ENCODE peak calls at places on chromosomes 13 and 19, in four cellular contexts. N, P, G and Y are unnamed samples.

GRCh38 chr13:24161010-24161775 is 673 bp downstream of the SPATA13 start:
- DNase-seq in N (no peak), P (peak; percentile 34), G (no peak), Y (no peak)

GRCh38 chr19:49690656-49691242 is at the start of gene CPT1C:
- DNase-seq in N (no peak), P (peak; percentile 79), G (peak; percentile 87), Y (no peak)

GRCh38 chr19:36719687-36720556 is 32.5 kb downstream of the ZNF567 start:
- DNase-seq in N (no peak), P (no peak), G (no peak), Y (no peak)

GRCh38 chr19:31408460-31409124 is 59.4 kb upstream of the TSHZ3 start:
- DNase-seq in N (no peak), P (no peak), G (peak; percentile 22), Y (no peak)

GRCh38 chr13:101747039-101747438 is 294.6 kb downstream of the ITGBL1 start:
- DNase-seq in N (no peak), P (no peak), G (no peak), Y (no peak)

GRCh38 chr13:98677398-98677797 is 75.1 kb downstream of the SLC15A1 start:
- DNase-seq in N (no peak), P (no peak), G (no peak), Y (no peak)

GRCh38 chr13:51225034-51225433 is 2.8 kb downstream of the FAM124A start:
- DNase-seq in N (no peak), P (no peak), G (no peak), Y (no peak)

GRCh38 chr19:7681336-7682174 is 922 bp downstream of the TRAPPC5 start:
- DNase-seq in N (peak; percentile 59), P (peak; percentile 75), G (peak; percentile 64), Y (no peak)

GRCh38 chr13:113005076-113005865 is 36.3 kb downstream of the MCF2L start:
- DNase-seq in N (no peak), P (no peak), G (no peak), Y (no peak)

GRCh38 chr13:49681837-49682236 is 9.4 kb downstream of the EBPL start:
- DNase-seq in N (no peak), P (no peak), G (no peak), Y (no peak)

GRCh38 chr19:5534787-5535586 is 32.8 kb downstream of the TINCR start:
- DNase-seq in N (peak; percentile 77), P (peak; percentile 41), G (no peak), Y (no peak)

GRCh38 chr19:18290250-18291018 is 9.0 kb upstream of the JUND start:
- DNase-seq in N (no peak), P (no peak), G (peak; percentile 50), Y (no peak)

GRCh38 chr13:112210401-112210800 is 143.5 kb downstream of the SOX1 start:
- DNase-seq in N (no peak), P (no peak), G (no peak), Y (no peak)

GRCh38 chr19:7885818-7886217 is 2.5 kb upstream of the LRRC8E start:
- DNase-seq in N (no peak), P (no peak), G (no peak), Y (no peak)

GRCh38 chr13:64633948-64634347 is 2596.2 kb downstream of the PCDH9 start:
- DNase-seq in N (no peak), P (no peak), G (no peak), Y (no peak)

GRCh38 chr13:94947965-94948371 is 235.6 kb upstream of the SOX21 start:
- DNase-seq in N (no peak), P (no peak), G (no peak), Y (no peak)

GRCh38 chr19:2507109-2507508 is 31.2 kb downstream of the GADD45B start:
- DNase-seq in N (peak; percentile 75), P (no peak), G (no peak), Y (no peak)

GRCh38 chr19:45972081-45972943 is 1.4 kb downstream of the NOVA2 start:
- DNase-seq in N (no peak), P (no peak), G (no peak), Y (no peak)

GRCh38 chr13:24997367-24997967 is 98.5 kb upstream of the PABPC3 start:
- DNase-seq in N (no peak), P (peak; percentile 21), G (no peak), Y (no peak)

GRCh38 chr13:110351636-110352420 is 44.7 kb downstream of the COL4A2 start:
- DNase-seq in N (no peak), P (no peak), G (no peak), Y (no peak)

GRCh38 chr19:44725684-44726083 is 22.8 kb upstream of the BCL3 start:
- DNase-seq in N (no peak), P (no peak), G (no peak), Y (no peak)

GRCh38 chr19:46697142-46697960 is 19.6 kb downstream of the PRKD2 start:
- DNase-seq in N (peak; percentile 80), P (peak; percentile 77), G (peak; percentile 89), Y (no peak)

GRCh38 chr13:76725211-76725610 is 161.0 kb downstream of the KCTD12 start:
- DNase-seq in N (no peak), P (no peak), G (no peak), Y (no peak)

GRCh38 chr19:48900477-48901452 is 653 bp downstream of the NUCB1 start:
- DNase-seq in N (no peak), P (no peak), G (no peak), Y (no peak)

GRCh38 chr13:41465215-41465907 is 8.0 kb downstream of the RGCC start:
- DNase-seq in N (no peak), P (no peak), G (no peak), Y (no peak)

GRCh38 chr13:67119481-67119883 is 110.7 kb downstream of the PCDH9 start:
- DNase-seq in N (peak; percentile 8), P (no peak), G (no peak), Y (no peak)

GRCh38 chr19:2309734-2310362 is 1.9 kb upstream of the LINGO3 start:
- DNase-seq in N (no peak), P (no peak), G (no peak), Y (no peak)

GRCh38 chr19:4539697-4540581 is at the start of gene LRG1:
- DNase-seq in N (no peak), P (no peak), G (peak; percentile 50), Y (no peak)

GRCh38 chr19:13953021-13953531 is 767 bp downstream of the DCAF15 start:
- DNase-seq in N (no peak), P (no peak), G (no peak), Y (no peak)

GRCh38 chr13:48334534-48335127 is 31.1 kb downstream of the RB1 start:
- DNase-seq in N (peak; percentile 19), P (no peak), G (no peak), Y (no peak)

GRCh38 chr13:63910406-63910957 is 2494.8 kb upstream of the PCDH20 start:
- DNase-seq in N (no peak), P (peak; percentile 45), G (no peak), Y (no peak)

DNA sequence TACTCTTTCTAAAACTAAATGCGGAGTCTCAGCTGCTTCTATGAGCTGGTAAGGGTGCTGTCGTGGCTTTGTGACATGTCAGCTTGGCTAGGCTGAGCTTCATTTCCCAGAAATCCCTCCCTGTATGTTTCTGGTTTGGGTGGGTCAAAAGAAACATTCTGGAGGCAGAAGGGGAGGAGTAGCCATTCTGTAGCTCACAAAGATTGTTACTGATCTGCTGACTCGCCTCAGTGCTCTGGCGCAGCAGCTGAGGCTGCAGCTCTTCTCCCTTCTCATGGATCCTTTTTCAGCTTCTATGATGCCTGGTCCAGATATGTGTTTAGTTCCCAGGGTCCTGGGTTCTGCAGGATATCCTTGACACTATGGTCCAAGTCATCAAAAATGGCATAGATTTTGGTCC is 114.8 kb downstream of the RAP2A start:
- DNase-seq in N (no peak), P (no peak), G (no peak), Y (no peak)
- TF ChIP-seq CTCF in N (no peak), P (no peak), G (no peak), Y (no peak)

DNA sequence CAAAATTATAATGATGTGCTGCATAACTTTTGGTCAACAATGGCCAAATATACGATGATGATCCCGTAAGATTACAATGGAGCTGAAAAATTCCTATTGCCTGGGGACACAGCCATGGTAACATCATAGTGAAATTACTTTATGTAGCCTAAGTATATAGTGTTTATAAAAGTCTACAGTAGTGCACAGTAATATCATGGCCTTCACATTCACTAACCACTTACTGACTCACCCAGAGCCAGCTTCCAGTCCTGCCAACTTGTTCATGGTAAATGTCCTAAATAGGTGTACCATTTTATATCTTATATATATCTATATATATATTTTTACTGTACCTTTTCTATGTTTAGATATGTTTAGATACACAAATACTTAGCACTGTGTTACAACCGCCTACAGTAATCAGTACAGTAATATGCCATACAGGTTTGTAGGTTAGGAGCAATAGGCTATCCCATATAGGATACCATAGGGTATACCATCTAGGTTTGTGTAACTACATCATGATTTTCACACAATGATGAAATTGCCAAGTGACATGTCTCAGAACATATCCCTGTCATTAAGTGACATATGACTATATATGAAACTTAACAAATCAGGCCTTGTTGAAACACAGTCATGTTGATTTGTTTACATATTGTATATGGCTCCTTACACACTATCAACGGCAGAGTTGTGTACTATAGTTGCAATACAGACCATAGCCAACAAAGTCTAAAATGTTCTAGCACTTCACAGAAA is 23.7 kb downstream of the DIS3 start:
- DNase-seq in N (no peak), P (no peak), G (no peak), Y (no peak)
- TF ChIP-seq CTCF in N (no peak), P (no peak), G (no peak), Y (no peak)

GRCh38 chr13:40076765-40077362 is 421.4 kb downstream of the COG6 start:
- DNase-seq in N (no peak), P (no peak), G (no peak), Y (no peak)
- TF ChIP-seq CTCF in N (no peak), P (no peak), G (no peak), Y (no peak)

DNA sequence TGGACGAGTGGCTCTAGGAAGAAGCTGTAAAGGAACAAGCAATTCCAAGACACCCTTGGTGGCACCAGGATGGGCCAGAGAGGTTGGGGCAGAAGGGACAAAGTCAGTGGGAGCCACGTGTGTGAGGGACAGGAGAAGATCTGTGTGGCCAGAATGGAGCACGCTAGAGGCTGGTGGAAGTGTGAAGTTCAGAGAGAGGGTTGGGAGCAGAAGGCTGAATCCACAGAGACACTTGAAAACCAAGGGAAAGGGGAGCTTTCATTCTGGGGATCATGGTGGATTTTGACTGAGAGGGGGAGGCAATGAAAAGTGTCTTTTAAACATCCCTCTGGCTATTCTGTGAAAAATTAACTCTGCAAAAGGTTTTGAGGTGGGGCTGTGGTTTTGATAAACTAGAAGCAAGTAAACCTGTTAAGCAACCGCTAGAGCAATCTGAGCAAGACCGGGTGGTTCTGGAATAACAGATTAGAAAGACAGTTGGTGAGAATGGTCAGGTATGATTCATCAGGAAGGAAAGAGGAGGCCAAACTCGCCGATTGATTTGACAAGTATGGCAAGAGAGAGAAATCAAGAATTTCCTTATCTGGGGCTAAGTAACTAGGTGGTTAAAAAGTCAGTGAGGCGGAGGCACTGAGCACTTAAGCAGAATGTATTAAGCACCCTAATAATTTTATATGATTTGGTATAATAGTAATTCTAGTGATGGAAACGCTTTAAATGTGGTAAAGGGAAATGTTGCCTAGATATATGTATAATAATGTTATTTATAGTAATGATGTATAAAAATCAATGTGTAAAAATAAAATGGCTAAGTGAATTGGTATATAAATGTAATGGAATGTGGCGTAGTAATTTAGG is 140.0 kb downstream of the MYO16 start:
- DNase-seq in N (no peak), P (no peak), G (no peak), Y (no peak)
- TF ChIP-seq CTCF in N (no peak), P (no peak), G (no peak), Y (no peak)